ENCODE peak calls at places on chromosomes 6 and 20, in six cellular contexts. Y is mucosa of gallbladder; K is stimulated activated CD4-positive, alpha-beta T cell treated with anti-CD3 and anti-CD28 coated beads, Interleukin-1b, Interleukin-23, amount 100 ng/mL, for 24 hours; E is lung; G is colonic mucosa; F is MCF 10A. M is an unnamed sample.

GRCh38 chr6:116450185-116450710 is 10.9 kb upstream of the CALHM6 start:
- DNase-seq in Y (no peak), E (no peak), F (peak), K (no peak), G (no peak), M (no peak)

GRCh38 chr6:118992186-118992795 is 57.3 kb upstream of the MCM9 start:
- DNase-seq in F (no peak), Y (no peak), E (no peak), K (no peak), G (no peak), M (no peak)

GRCh38 chr20:51513545-51513944 is 29.0 kb downstream of the NFATC2 start:
- DNase-seq in G (no peak), Y (no peak), E (no peak), F (no peak), K (no peak), M (no peak)

GRCh38 chr20:44850272-44850671 is 35.2 kb upstream of the YWHAB start:
- DNase-seq in E (no peak), K (no peak), F (no peak), Y (no peak), G (peak), M (no peak)

GRCh38 chr6:17957488-17957887 is 29.9 kb downstream of the KIF13A start:
- DNase-seq in Y (no peak), K (no peak), E (no peak), G (no peak), F (no peak), M (no peak)

GRCh38 chr6:11194399-11195274 is 37.8 kb downstream of the NEDD9 start:
- DNase-seq in G (no peak), K (no peak), F (no peak), E (no peak), Y (no peak), M (no peak)

GRCh38 chr6:83055366-83055964 is 10.2 kb downstream of the UBE3D start:
- DNase-seq in Y (peak), E (peak), F (peak), G (peak), K (no peak), M (no peak)

GRCh38 chr6:55319961-55320690 is 7.1 kb upstream of the GFRAL start:
- DNase-seq in F (no peak), Y (no peak), G (no peak), K (no peak), E (no peak), M (no peak)

GRCh38 chr6:134373282-134373922 is 55.5 kb upstream of the SGK1 start:
- DNase-seq in G (peak), F (peak), K (no peak), E (no peak), Y (peak), M (no peak)

GRCh38 chr20:57108742-57109141 is 157.7 kb downstream of the BMP7 start:
- DNase-seq in Y (no peak), E (no peak), F (no peak), K (no peak), G (no peak), M (no peak)

GRCh38 chr6:15320683-15321082 is 74.8 kb downstream of the JARID2 start:
- DNase-seq in K (no peak), Y (no peak), F (no peak), G (no peak), E (no peak), M (no peak)

GRCh38 chr6:41593451-41594238 is 44.6 kb upstream of the MDFI start:
- DNase-seq in K (no peak), F (no peak), G (no peak), E (no peak), Y (no peak), M (no peak)

GRCh38 chr20:9837634-9838033 is 1.2 kb downstream of the PAK5 start:
- DNase-seq in Y (no peak), F (no peak), K (no peak), E (no peak), G (no peak), M (no peak)

GRCh38 chr20:11772226-11772730 is 145.4 kb upstream of the BTBD3 start:
- DNase-seq in G (no peak), E (no peak), K (no peak), Y (no peak), F (no peak), M (no peak)

GRCh38 chr6:155100087-155100486 is 105.0 kb downstream of the TIAM2 start:
- DNase-seq in Y (no peak), G (no peak), E (no peak), F (peak), K (no peak), M (no peak)

GRCh38 chr6:140082867-140083297 is 708.4 kb upstream of the CITED2 start:
- DNase-seq in G (no peak), F (peak), Y (no peak), K (no peak), E (no peak), M (no peak)

GRCh38 chr6:132341646-132342045 is 59.6 kb downstream of the MOXD1 start:
- DNase-seq in K (no peak), F (no peak), E (no peak), G (no peak), Y (no peak), M (no peak)

GRCh38 chr6:4253604-4254211 is 118.3 kb upstream of the ECI2 start:
- DNase-seq in F (peak), K (no peak), E (peak), Y (peak), G (peak), M (no peak)

GRCh38 chr20:37519508-37520416 is 1.3 kb upstream of the NNAT start:
- DNase-seq in G (no peak), F (no peak), K (no peak), E (no peak), Y (no peak), M (no peak)

GRCh38 chr6:135875446-135875845 is 23.9 kb downstream of the PDE7B start:
- DNase-seq in G (no peak), E (no peak), Y (no peak), K (no peak), F (no peak), M (no peak)

GRCh38 chr20:51237278-51237677 is 214.4 kb upstream of the KCNG1 start:
- DNase-seq in Y (no peak), K (no peak), E (no peak), F (no peak), G (no peak), M (no peak)

GRCh38 chr6:170187669-170188566 is 103.0 kb downstream of the DLL1 start:
- DNase-seq in K (no peak), F (no peak), Y (peak), E (no peak), G (peak), M (no peak)

GRCh38 chr6:111727798-111728197 is 122.1 kb upstream of the TRAF3IP2 start:
- DNase-seq in E (no peak), K (no peak), F (peak), Y (no peak), G (no peak), M (no peak)

GRCh38 chr6:25963426-25964123 is 973 bp downstream of the TRIM38 start:
- DNase-seq in G (peak), Y (no peak), F (peak), K (no peak), E (no peak), M (no peak)

GRCh38 chr20:36251426-36251825 is 15.1 kb downstream of the AAR2 start:
- DNase-seq in G (no peak), Y (no peak), F (no peak), E (no peak), K (no peak), M (no peak)

GRCh38 chr6:11149551-11149950 is 38.0 kb upstream of the ERVFRD-1 start:
- DNase-seq in Y (no peak), G (no peak), E (no peak), F (no peak), K (no peak), M (no peak)

GRCh38 chr20:20744170-20744725 is 31.8 kb upstream of the RALGAPA2 start:
- DNase-seq in G (peak), F (no peak), E (no peak), Y (peak), K (no peak), M (no peak)

GRCh38 chr6:125022391-125022989 is 60.3 kb downstream of the RNF217 start:
- DNase-seq in Y (no peak), E (no peak), G (no peak), F (no peak), K (no peak), M (no peak)

GRCh38 chr6:137864812-137865508 is 2.1 kb upstream of the TNFAIP3 start:
- DNase-seq in F (no peak), G (no peak), E (no peak), Y (no peak), K (no peak), M (no peak)

GRCh38 chr20:45359069-45359405 is 3.9 kb upstream of the SYS1 start:
- DNase-seq in Y (no peak), G (no peak), E (peak), K (no peak), F (peak), M (no peak)

GRCh38 chr20:63127700-63128364 is 88.1 kb downstream of the YTHDF1 start:
- DNase-seq in E (no peak), G (no peak), F (no peak), K (no peak), Y (no peak), M (no peak)

GRCh38 chr6:127570739-127571389 is 6.1 kb upstream of the C6orf58 start:
- DNase-seq in Y (no peak), E (no peak), K (no peak), G (no peak), F (peak), M (no peak)

GRCh38 chr20:61718361-61718760 is 347.3 kb downstream of the TAF4 start:
- DNase-seq in K (no peak), G (no peak), F (no peak), E (no peak), Y (no peak), M (no peak)

GRCh38 chr20:62728028-62728780 is 19.6 kb downstream of the NTSR1 start:
- DNase-seq in E (no peak), F (no peak), G (no peak), K (no peak), Y (no peak), M (no peak)

GRCh38 chr20:57429579-57430202 is 38.5 kb downstream of the RBM38 start:
- DNase-seq in K (no peak), G (no peak), Y (no peak), E (no peak), F (peak), M (no peak)

GRCh38 chr20:41317536-41318270 is at the start of gene ZHX3:
- DNase-seq in G (peak), K (peak), F (peak), Y (peak), E (peak), M (peak)

GRCh38 chr20:59810376-59811187 is 122.9 kb downstream of the SYCP2 start:
- DNase-seq in F (no peak), E (peak), K (no peak), G (peak), Y (peak), M (no peak)